ENCODE peak calls at places on chromosome 9, in eight cellular contexts. G is psoas muscle, D is sigmoid colon, S is cardiac muscle cell, W is MM.1S, M is mammary epithelial cell, R is gastrocnemius medialis, E is heart right ventricle. P is an unnamed sample.

GRCh38 chr9:94799578-94800264 is 73.2 kb downstream of the AOPEP start:
- DNase-seq in M (peak; percentile 47), W (no peak), D (no peak), E (no peak), G (no peak), R (no peak), S (no peak), P (no peak)

GRCh38 chr9:89993678-89994630 is 389.1 kb downstream of the GADD45G start:
- DNase-seq in G (peak; percentile 59), M (no peak), S (peak; percentile 25), D (peak; percentile 76), E (peak; percentile 46), W (no peak), R (peak; percentile 55), P (peak; percentile 83)

GRCh38 chr9:130301483-130302286 is 36.1 kb downstream of the HMCN2 start:
- DNase-seq in D (peak; percentile 93), S (no peak), W (no peak), E (peak; percentile 84), M (no peak), G (peak; percentile 81), R (peak; percentile 60), P (no peak)

GRCh38 chr9:76761448-76761847 is 2.8 kb upstream of the PCA3 start:
- DNase-seq in D (no peak), E (no peak), G (no peak), W (no peak), M (no peak), S (no peak), R (no peak), P (no peak)

GRCh38 chr9:15416880-15417279 is 5.8 kb upstream of the SNAPC3 start:
- DNase-seq in W (no peak), M (peak; percentile 43), G (no peak), D (no peak), S (peak; percentile 21), E (no peak), R (no peak), P (no peak)

GRCh38 chr9:4306066-4306787 is 6.4 kb upstream of the GLIS3 start:
- DNase-seq in S (no peak), E (no peak), D (no peak), W (no peak), R (no peak), M (peak; percentile 42), G (no peak), P (no peak)

GRCh38 chr9:131461166-131461565 is 41.6 kb upstream of the POMT1 start:
- DNase-seq in E (no peak), W (no peak), G (no peak), M (no peak), D (no peak), S (no peak), R (no peak), P (no peak)

GRCh38 chr9:132634327-132634726 is 35.5 kb downstream of the DDX31 start:
- DNase-seq in G (no peak), D (no peak), R (no peak), W (no peak), M (no peak), E (no peak), S (no peak), P (no peak)

GRCh38 chr9:69389437-69389995 is 64.5 kb downstream of the ENTREP1 start:
- DNase-seq in S (peak; percentile 42), D (no peak), E (no peak), W (no peak), G (no peak), M (no peak), R (no peak), P (no peak)

GRCh38 chr9:134027561-134027960 is 2.3 kb downstream of the BRD3OS start:
- DNase-seq in R (no peak), E (no peak), S (no peak), G (no peak), M (no peak), W (no peak), D (no peak), P (no peak)

GRCh38 chr9:105921057-105921721 is 226.8 kb downstream of the TMEM38B start:
- DNase-seq in E (no peak), W (peak; percentile 6), M (no peak), R (no peak), G (no peak), D (no peak), S (no peak), P (no peak)

GRCh38 chr9:120768247-120768646 is 25.0 kb downstream of the FBXW2 start:
- DNase-seq in G (no peak), R (no peak), M (no peak), S (no peak), E (no peak), D (no peak), W (no peak), P (no peak)

GRCh38 chr9:120765910-120766309 is 27.3 kb downstream of the FBXW2 start:
- DNase-seq in G (no peak), S (no peak), E (no peak), M (no peak), R (no peak), D (no peak), W (no peak), P (no peak)

GRCh38 chr9:120761011-120761410 is 32.2 kb downstream of the FBXW2 start:
- DNase-seq in M (no peak), S (no peak), G (no peak), E (no peak), W (no peak), D (no peak), R (no peak), P (no peak)

GRCh38 chr9:120767451-120767850 is 25.8 kb downstream of the FBXW2 start:
- DNase-seq in G (no peak), D (no peak), R (no peak), E (no peak), M (peak; percentile 36), S (no peak), W (no peak), P (no peak)

GRCh38 chr9:120764476-120764875 is 28.7 kb downstream of the FBXW2 start:
- DNase-seq in S (no peak), D (no peak), E (no peak), R (no peak), W (no peak), M (no peak), G (no peak), P (no peak)
- H3K36me3 ChIP-seq in S (peaks cover 13% of the 10 kb centered on the region), D (peaks cover 38% of the 10 kb centered on the region), E (no peaks in the 10 kb centered on the region), R (peaks cover 57% of the 10 kb centered on the region), W (no peaks in the 10 kb centered on the region), M (peaks cover 31% of the 10 kb centered on the region), G (peaks cover 19% of the 10 kb centered on the region), P (peaks cover 24% of the 10 kb centered on the region)

DNA sequence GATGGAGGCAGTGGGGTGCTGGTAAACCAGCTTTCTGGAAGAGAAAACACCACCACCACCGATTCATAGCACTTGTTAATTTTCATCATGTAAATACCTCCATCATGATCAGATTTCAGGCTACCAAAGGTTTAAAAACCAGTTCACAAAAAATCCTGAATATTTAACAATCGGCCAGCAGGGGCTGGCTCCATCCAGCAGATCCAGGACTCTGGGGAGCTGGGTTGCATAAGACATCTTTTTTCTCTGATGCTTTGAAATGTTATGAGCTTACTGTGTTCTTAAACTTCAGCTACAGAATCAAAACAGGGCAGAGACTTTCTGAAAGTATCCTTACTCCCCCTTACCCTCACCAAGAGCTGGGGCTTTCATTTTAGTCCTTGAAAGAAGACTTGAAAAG is 14.6 kb upstream of the RNF183 start:
- DNase-seq in R (no peak), E (no peak), M (no peak), W (no peak), S (no peak), G (no peak), D (no peak), P (no peak)
- TF ChIP-seq CTCF in R (no peak), E (no peak), M (no peak), W (no peak), S (peak; percentile 34), G (no peak), D (no peak), P (no peak)

DNA sequence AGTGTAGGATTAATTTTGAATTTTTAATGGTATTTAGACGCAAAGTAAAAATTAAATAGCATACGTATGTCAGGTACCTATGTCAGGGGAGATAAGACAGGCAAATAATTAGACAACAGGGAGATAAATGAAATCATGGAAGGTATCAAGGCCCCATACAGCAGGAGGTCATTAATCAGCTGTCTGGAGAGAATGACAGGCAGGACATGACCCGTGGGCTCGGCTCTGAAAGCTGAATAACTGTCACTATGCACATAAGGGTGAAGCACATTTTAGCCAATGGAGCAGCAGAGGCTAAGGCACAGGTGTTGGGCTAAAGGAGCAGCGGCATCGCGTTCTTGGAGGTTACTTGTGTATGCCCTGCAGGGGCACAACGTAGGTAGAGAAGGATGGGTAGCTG is 11.9 kb downstream of the SLC25A51 start:
- DNase-seq in D (no peak), S (no peak), M (no peak), G (no peak), E (no peak), R (no peak), W (no peak), P (no peak)
- H3K36me3 ChIP-seq in D (peaks cover 26% of the 10 kb centered on the region), S (peaks cover 24% of the 10 kb centered on the region), M (peaks cover 19% of the 10 kb centered on the region), G (peaks cover 10% of the 10 kb centered on the region), E (peaks cover 4% of the 10 kb centered on the region), R (peaks cover 44% of the 10 kb centered on the region), W (peaks cover 6% of the 10 kb centered on the region), P (peaks cover 2% of the 10 kb centered on the region)

DNA sequence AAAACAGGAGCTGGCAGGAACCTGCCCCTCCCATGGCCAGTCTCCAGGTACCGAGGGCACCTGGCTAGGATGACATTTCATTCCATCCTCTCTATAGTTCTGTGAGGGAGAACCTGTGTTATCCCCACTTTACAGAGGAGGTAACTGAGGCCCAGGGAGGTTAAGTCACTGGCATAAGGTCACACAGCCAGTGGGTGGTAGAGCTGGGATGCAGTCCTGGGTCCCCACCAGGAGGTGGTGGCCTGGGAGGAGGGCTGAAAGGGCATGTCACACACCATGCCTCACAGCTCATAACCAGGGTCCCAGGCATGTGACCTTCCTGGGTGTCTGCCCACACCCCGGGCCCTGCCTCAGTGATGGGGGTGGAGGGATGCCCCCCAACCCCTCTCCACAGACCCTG is 77.8 kb upstream of the STXBP1 start:
- DNase-seq in E (no peak), D (no peak), R (no peak), M (no peak), W (no peak), S (no peak), G (no peak), P (no peak)
- TF ChIP-seq CTCF in E (no peak), D (no peak), R (no peak), M (no peak), W (no peak), S (no peak), G (no peak), P (no peak)

DNA sequence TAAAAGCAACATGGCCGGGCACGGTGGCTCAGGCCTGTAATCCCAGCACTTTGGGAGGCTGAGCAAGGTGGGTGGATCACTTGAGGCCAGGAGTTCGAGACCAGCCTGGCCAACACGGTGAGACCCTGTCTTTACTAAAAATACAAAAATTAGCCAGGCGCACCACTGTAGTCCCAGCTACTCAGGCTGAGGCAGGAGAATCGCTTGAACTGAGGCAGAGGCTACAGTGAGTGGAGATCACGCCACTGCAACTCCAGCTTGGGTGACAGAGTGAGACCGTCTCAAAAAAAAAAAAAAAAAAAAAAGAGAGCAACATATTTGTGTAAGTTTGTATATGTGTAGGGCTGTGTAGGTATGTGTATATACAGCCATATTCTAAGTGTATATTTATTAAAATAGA is 7.5 kb downstream of the RPS6 start:
- DNase-seq in M (no peak), E (no peak), W (no peak), S (no peak), R (no peak), G (no peak), D (no peak), P (no peak)
- H3K36me3 ChIP-seq in M (peaks cover 37% of the 10 kb centered on the region), E (peaks cover 7% of the 10 kb centered on the region), W (no peaks in the 10 kb centered on the region), S (peaks cover 77% of the 10 kb centered on the region), R (peaks cover 46% of the 10 kb centered on the region), G (peaks cover 10% of the 10 kb centered on the region), D (peaks cover 42% of the 10 kb centered on the region), P (peaks cover 4% of the 10 kb centered on the region)

GRCh38 chr9:127943011-127943662 is 5.5 kb upstream of the DPM2 start:
- DNase-seq in D (no peak), R (no peak), W (no peak), G (no peak), S (no peak), E (no peak), M (no peak), P (no peak)
- TF ChIP-seq CTCF in D (no peak), R (peak; percentile 20), W (no peak), G (no peak), S (no peak), E (no peak), M (no peak), P (no peak)